ENCODE peak calls at places on chromosomes 11 and 22, in nine cellular contexts. One of them, this sample, is unnamed.

GRCh38 chr11:60762851-60763691 is 6.4 kb downstream of the MS4A15 start:
- DNase-seq in osteocyte: no peak
- DNase-seq in WTC11: no peak
- DNase-seq in progenitor cell of endocrine pancreas: no peak
- DNase-seq in AG04449: no peak
- DNase-seq in tibial nerve: no peak
- DNase-seq in cardiac muscle cell: no peak
- DNase-seq in fibroblast of pulmonary artery: no peak
- DNase-seq in neural progenitor cell: peak
- DNase-seq in this sample: no peak

GRCh38 chr11:78536933-78537332 is 37.7 kb downstream of the NARS2 start:
- DNase-seq in osteocyte: no peak
- DNase-seq in WTC11: no peak
- DNase-seq in progenitor cell of endocrine pancreas: no peak
- DNase-seq in AG04449: no peak
- DNase-seq in tibial nerve: no peak
- DNase-seq in cardiac muscle cell: no peak
- DNase-seq in fibroblast of pulmonary artery: no peak
- DNase-seq in neural progenitor cell: no peak
- DNase-seq in this sample: no peak

GRCh38 chr11:75350743-75351540 is 519 bp downstream of the ARRB1 start:
- DNase-seq in osteocyte: no peak
- DNase-seq in WTC11: peak
- DNase-seq in progenitor cell of endocrine pancreas: no peak
- DNase-seq in AG04449: no peak
- DNase-seq in tibial nerve: no peak
- DNase-seq in cardiac muscle cell: peak
- DNase-seq in fibroblast of pulmonary artery: no peak
- DNase-seq in neural progenitor cell: peak
- DNase-seq in this sample: peak

GRCh38 chr11:12404461-12404860 is 27.1 kb downstream of the PARVA start:
- DNase-seq in osteocyte: no peak
- DNase-seq in WTC11: no peak
- DNase-seq in progenitor cell of endocrine pancreas: no peak
- DNase-seq in AG04449: no peak
- DNase-seq in tibial nerve: no peak
- DNase-seq in cardiac muscle cell: no peak
- DNase-seq in fibroblast of pulmonary artery: no peak
- DNase-seq in neural progenitor cell: no peak
- DNase-seq in this sample: no peak

GRCh38 chr11:104380358-104380757 is 216.4 kb upstream of the PDGFD start:
- DNase-seq in osteocyte: no peak
- DNase-seq in WTC11: no peak
- DNase-seq in progenitor cell of endocrine pancreas: no peak
- DNase-seq in AG04449: no peak
- DNase-seq in tibial nerve: no peak
- DNase-seq in cardiac muscle cell: peak
- DNase-seq in fibroblast of pulmonary artery: peak
- DNase-seq in neural progenitor cell: no peak
- DNase-seq in this sample: no peak

GRCh38 chr11:121722431-121723256 is 269.9 kb upstream of the SORL1-AS1 start:
- DNase-seq in osteocyte: peak
- DNase-seq in WTC11: peak
- DNase-seq in progenitor cell of endocrine pancreas: peak
- DNase-seq in AG04449: no peak
- DNase-seq in tibial nerve: peak
- DNase-seq in cardiac muscle cell: peak
- DNase-seq in fibroblast of pulmonary artery: peak
- DNase-seq in neural progenitor cell: peak
- DNase-seq in this sample: peak

GRCh38 chr22:38075105-38075825 is 8.7 kb downstream of the SLC16A8 start:
- DNase-seq in osteocyte: no peak
- DNase-seq in WTC11: no peak
- DNase-seq in progenitor cell of endocrine pancreas: no peak
- DNase-seq in AG04449: no peak
- DNase-seq in tibial nerve: no peak
- DNase-seq in cardiac muscle cell: no peak
- DNase-seq in fibroblast of pulmonary artery: no peak
- DNase-seq in neural progenitor cell: no peak
- DNase-seq in this sample: no peak

GRCh38 chr11:126799974-126800373 is 200.6 kb downstream of the KIRREL3 start:
- DNase-seq in osteocyte: no peak
- DNase-seq in WTC11: no peak
- DNase-seq in progenitor cell of endocrine pancreas: no peak
- DNase-seq in AG04449: peak
- DNase-seq in tibial nerve: no peak
- DNase-seq in cardiac muscle cell: no peak
- DNase-seq in fibroblast of pulmonary artery: no peak
- DNase-seq in neural progenitor cell: no peak
- DNase-seq in this sample: no peak

DNA sequence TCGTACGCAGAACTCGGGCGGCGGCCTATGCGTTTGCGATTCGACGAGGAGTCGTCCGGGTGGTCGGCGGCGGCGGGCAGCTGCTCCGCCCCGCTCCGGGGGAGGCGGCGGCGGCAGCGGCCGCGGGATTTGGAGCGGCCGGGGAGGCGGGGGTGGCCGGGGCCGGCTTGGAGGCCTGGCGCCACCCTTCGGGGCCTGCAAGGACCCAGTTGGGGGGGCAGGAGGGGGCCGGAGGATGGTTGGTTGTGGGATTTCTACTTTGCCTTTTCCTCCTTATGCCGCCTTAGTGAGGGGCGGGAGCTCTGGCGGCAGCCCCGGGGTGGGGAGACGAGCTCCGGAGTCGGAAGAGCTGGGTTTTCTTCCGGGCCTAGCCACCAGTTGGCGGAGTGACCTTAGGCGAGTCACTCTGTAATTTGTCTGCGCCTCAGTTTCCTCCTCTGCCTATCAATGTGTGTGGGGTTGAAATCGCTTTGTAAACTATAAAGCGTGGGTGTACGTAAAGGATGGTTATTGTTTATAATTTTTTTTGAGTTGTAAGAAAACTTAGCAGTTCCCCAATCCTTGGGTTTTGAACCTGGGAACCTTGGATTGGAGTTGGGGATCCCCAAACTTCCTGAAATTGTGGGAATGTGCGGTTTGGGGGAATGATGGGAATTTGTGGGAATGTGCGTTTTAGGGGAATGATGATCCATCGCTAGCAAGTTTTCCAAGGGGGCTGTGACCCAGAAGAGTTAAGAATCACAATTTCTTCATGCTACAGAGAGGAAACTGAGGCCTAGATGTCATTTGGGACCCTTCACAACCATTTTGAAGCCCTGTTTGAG is 679 bp downstream of the TUG1 start:
- DNase-seq in osteocyte: no peak
- DNase-seq in WTC11: no peak
- DNase-seq in progenitor cell of endocrine pancreas: no peak
- DNase-seq in AG04449: no peak
- DNase-seq in tibial nerve: no peak
- DNase-seq in cardiac muscle cell: peak
- DNase-seq in fibroblast of pulmonary artery: peak
- DNase-seq in neural progenitor cell: no peak
- DNase-seq in this sample: peak
- TF ChIP-seq CTCF in osteocyte: peak
- TF ChIP-seq CTCF in WTC11: no peak
- TF ChIP-seq CTCF in progenitor cell of endocrine pancreas: no peak
- TF ChIP-seq CTCF in AG04449: no peak
- TF ChIP-seq CTCF in tibial nerve: no peak
- TF ChIP-seq CTCF in cardiac muscle cell: peak
- TF ChIP-seq CTCF in fibroblast of pulmonary artery: peak
- TF ChIP-seq CTCF in neural progenitor cell: no peak
- TF ChIP-seq CTCF in this sample: no peak

GRCh38 chr22:29014773-29015172 is 46.9 kb downstream of the C22orf31 start:
- DNase-seq in osteocyte: no peak
- DNase-seq in WTC11: no peak
- DNase-seq in progenitor cell of endocrine pancreas: no peak
- DNase-seq in AG04449: no peak
- DNase-seq in tibial nerve: no peak
- DNase-seq in cardiac muscle cell: no peak
- DNase-seq in fibroblast of pulmonary artery: no peak
- DNase-seq in neural progenitor cell: no peak
- DNase-seq in this sample: no peak

GRCh38 chr22:29016067-29016938 is 45.3 kb downstream of the C22orf31 start:
- DNase-seq in osteocyte: no peak
- DNase-seq in WTC11: no peak
- DNase-seq in progenitor cell of endocrine pancreas: no peak
- DNase-seq in AG04449: no peak
- DNase-seq in tibial nerve: no peak
- DNase-seq in cardiac muscle cell: no peak
- DNase-seq in fibroblast of pulmonary artery: no peak
- DNase-seq in neural progenitor cell: no peak
- DNase-seq in this sample: no peak

GRCh38 chr22:29012923-29013322 is 48.7 kb downstream of the C22orf31 start:
- DNase-seq in osteocyte: no peak
- DNase-seq in WTC11: no peak
- DNase-seq in progenitor cell of endocrine pancreas: no peak
- DNase-seq in AG04449: no peak
- DNase-seq in tibial nerve: no peak
- DNase-seq in cardiac muscle cell: no peak
- DNase-seq in fibroblast of pulmonary artery: no peak
- DNase-seq in neural progenitor cell: no peak
- DNase-seq in this sample: no peak

GRCh38 chr22:29011868-29012428 is 49.7 kb downstream of the C22orf31 start:
- DNase-seq in osteocyte: no peak
- DNase-seq in WTC11: no peak
- DNase-seq in progenitor cell of endocrine pancreas: no peak
- DNase-seq in AG04449: no peak
- DNase-seq in tibial nerve: no peak
- DNase-seq in cardiac muscle cell: no peak
- DNase-seq in fibroblast of pulmonary artery: no peak
- DNase-seq in neural progenitor cell: no peak
- DNase-seq in this sample: no peak

DNA sequence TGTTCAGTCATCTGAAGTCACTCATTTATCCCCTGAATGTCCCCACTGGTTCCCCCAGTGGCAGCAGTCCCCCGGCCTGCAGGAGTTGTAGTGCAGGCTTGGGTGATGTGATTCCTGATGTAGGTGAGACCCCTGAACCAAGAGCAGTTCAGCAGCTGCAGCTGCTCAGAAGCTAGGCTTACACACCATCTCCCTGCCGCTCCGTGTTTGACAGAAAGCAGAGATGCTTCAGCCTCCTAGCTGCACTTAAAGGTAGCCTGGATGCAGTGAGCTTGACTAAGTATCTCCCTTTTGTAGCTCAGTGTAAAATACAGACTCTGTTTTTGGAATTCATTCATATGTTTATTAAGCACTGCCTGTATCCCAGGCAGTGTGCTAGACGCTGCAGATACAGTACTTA is 47.3 kb downstream of the C22orf31 start:
- DNase-seq in osteocyte: no peak
- DNase-seq in WTC11: no peak
- DNase-seq in progenitor cell of endocrine pancreas: no peak
- DNase-seq in AG04449: no peak
- DNase-seq in tibial nerve: no peak
- DNase-seq in cardiac muscle cell: no peak
- DNase-seq in fibroblast of pulmonary artery: no peak
- DNase-seq in neural progenitor cell: no peak
- DNase-seq in this sample: no peak
- TF ChIP-seq CTCF in osteocyte: no peak
- TF ChIP-seq CTCF in WTC11: no peak
- TF ChIP-seq CTCF in progenitor cell of endocrine pancreas: no peak
- TF ChIP-seq CTCF in AG04449: no peak
- TF ChIP-seq CTCF in tibial nerve: no peak
- TF ChIP-seq CTCF in cardiac muscle cell: no peak
- TF ChIP-seq CTCF in fibroblast of pulmonary artery: no peak
- TF ChIP-seq CTCF in neural progenitor cell: no peak
- TF ChIP-seq CTCF in this sample: no peak

GRCh38 chr11:118572914-118573550 is 823 bp downstream of the ARCN1 start:
- DNase-seq in osteocyte: no peak
- DNase-seq in WTC11: no peak
- DNase-seq in progenitor cell of endocrine pancreas: no peak
- DNase-seq in AG04449: no peak
- DNase-seq in tibial nerve: no peak
- DNase-seq in cardiac muscle cell: peak
- DNase-seq in fibroblast of pulmonary artery: peak
- DNase-seq in neural progenitor cell: peak
- DNase-seq in this sample: peak

GRCh38 chr11:118570787-118571186 is 1.4 kb upstream of the ARCN1 start:
- DNase-seq in osteocyte: no peak
- DNase-seq in WTC11: no peak
- DNase-seq in progenitor cell of endocrine pancreas: no peak
- DNase-seq in AG04449: no peak
- DNase-seq in tibial nerve: no peak
- DNase-seq in cardiac muscle cell: no peak
- DNase-seq in fibroblast of pulmonary artery: no peak
- DNase-seq in neural progenitor cell: no peak
- DNase-seq in this sample: no peak

GRCh38 chr11:118574636-118575035 is 2.4 kb downstream of the ARCN1 start:
- DNase-seq in osteocyte: no peak
- DNase-seq in WTC11: no peak
- DNase-seq in progenitor cell of endocrine pancreas: no peak
- DNase-seq in AG04449: no peak
- DNase-seq in tibial nerve: no peak
- DNase-seq in cardiac muscle cell: no peak
- DNase-seq in fibroblast of pulmonary artery: no peak
- DNase-seq in neural progenitor cell: no peak
- DNase-seq in this sample: no peak

GRCh38 chr11:118569670-118570069 is 2.5 kb upstream of the ARCN1 start:
- DNase-seq in osteocyte: no peak
- DNase-seq in WTC11: no peak
- DNase-seq in progenitor cell of endocrine pancreas: no peak
- DNase-seq in AG04449: no peak
- DNase-seq in tibial nerve: no peak
- DNase-seq in cardiac muscle cell: no peak
- DNase-seq in fibroblast of pulmonary artery: no peak
- DNase-seq in neural progenitor cell: no peak
- DNase-seq in this sample: no peak

GRCh38 chr11:118572075-118572913 is at the start of gene ARCN1:
- DNase-seq in osteocyte: peak
- DNase-seq in WTC11: peak
- DNase-seq in progenitor cell of endocrine pancreas: peak
- DNase-seq in AG04449: no peak
- DNase-seq in tibial nerve: peak
- DNase-seq in cardiac muscle cell: peak
- DNase-seq in fibroblast of pulmonary artery: peak
- DNase-seq in neural progenitor cell: peak
- DNase-seq in this sample: peak
- TF ChIP-seq CTCF in osteocyte: no peak
- TF ChIP-seq CTCF in WTC11: no peak
- TF ChIP-seq CTCF in progenitor cell of endocrine pancreas: no peak
- TF ChIP-seq CTCF in AG04449: no peak
- TF ChIP-seq CTCF in tibial nerve: no peak
- TF ChIP-seq CTCF in cardiac muscle cell: no peak
- TF ChIP-seq CTCF in fibroblast of pulmonary artery: no peak
- TF ChIP-seq CTCF in neural progenitor cell: peak
- TF ChIP-seq CTCF in this sample: no peak

GRCh38 chr11:9722893-9723292 is 59.0 kb downstream of the SWAP70 start:
- DNase-seq in osteocyte: no peak
- DNase-seq in WTC11: no peak
- DNase-seq in progenitor cell of endocrine pancreas: no peak
- DNase-seq in AG04449: no peak
- DNase-seq in tibial nerve: no peak
- DNase-seq in cardiac muscle cell: no peak
- DNase-seq in fibroblast of pulmonary artery: no peak
- DNase-seq in neural progenitor cell: no peak
- DNase-seq in this sample: no peak

GRCh38 chr11:9719949-9720646 is 56.2 kb downstream of the SWAP70 start:
- DNase-seq in osteocyte: no peak
- DNase-seq in WTC11: no peak
- DNase-seq in progenitor cell of endocrine pancreas: no peak
- DNase-seq in AG04449: no peak
- DNase-seq in tibial nerve: no peak
- DNase-seq in cardiac muscle cell: peak
- DNase-seq in fibroblast of pulmonary artery: peak
- DNase-seq in neural progenitor cell: no peak
- DNase-seq in this sample: no peak

GRCh38 chr11:9717719-9718118 is 53.8 kb downstream of the SWAP70 start:
- DNase-seq in osteocyte: no peak
- DNase-seq in WTC11: no peak
- DNase-seq in progenitor cell of endocrine pancreas: no peak
- DNase-seq in AG04449: no peak
- DNase-seq in tibial nerve: no peak
- DNase-seq in cardiac muscle cell: no peak
- DNase-seq in fibroblast of pulmonary artery: no peak
- DNase-seq in neural progenitor cell: no peak
- DNase-seq in this sample: no peak

GRCh38 chr11:9726313-9727022 is 62.6 kb downstream of the SWAP70 start:
- DNase-seq in osteocyte: no peak
- DNase-seq in WTC11: no peak
- DNase-seq in progenitor cell of endocrine pancreas: no peak
- DNase-seq in AG04449: peak
- DNase-seq in tibial nerve: no peak
- DNase-seq in cardiac muscle cell: peak
- DNase-seq in fibroblast of pulmonary artery: peak
- DNase-seq in neural progenitor cell: no peak
- DNase-seq in this sample: no peak

DNA sequence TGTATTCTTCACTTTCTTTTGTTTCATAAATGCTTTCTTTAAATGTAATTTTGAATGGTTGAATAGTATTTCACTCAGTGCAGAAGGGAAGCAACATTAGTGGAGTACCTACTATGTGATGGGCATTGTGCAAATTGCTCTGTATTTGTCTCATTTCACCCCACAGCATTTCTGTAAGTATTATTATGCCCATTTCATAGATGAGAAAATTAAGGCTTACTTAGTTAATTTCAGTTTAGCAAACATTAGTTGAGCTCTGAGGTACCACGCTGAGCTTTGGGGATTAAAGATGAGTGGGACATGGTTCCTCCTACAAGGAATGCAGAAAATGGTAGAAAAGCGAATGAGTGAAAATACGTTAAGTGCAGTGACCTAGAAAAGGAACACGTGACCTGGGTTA is 58.1 kb downstream of the SWAP70 start:
- DNase-seq in osteocyte: no peak
- DNase-seq in WTC11: no peak
- DNase-seq in progenitor cell of endocrine pancreas: no peak
- DNase-seq in AG04449: no peak
- DNase-seq in tibial nerve: no peak
- DNase-seq in cardiac muscle cell: no peak
- DNase-seq in fibroblast of pulmonary artery: no peak
- DNase-seq in neural progenitor cell: no peak
- DNase-seq in this sample: no peak
- TF ChIP-seq CTCF in osteocyte: no peak
- TF ChIP-seq CTCF in WTC11: no peak
- TF ChIP-seq CTCF in progenitor cell of endocrine pancreas: no peak
- TF ChIP-seq CTCF in AG04449: no peak
- TF ChIP-seq CTCF in tibial nerve: no peak
- TF ChIP-seq CTCF in cardiac muscle cell: no peak
- TF ChIP-seq CTCF in fibroblast of pulmonary artery: no peak
- TF ChIP-seq CTCF in neural progenitor cell: no peak
- TF ChIP-seq CTCF in this sample: no peak